ENCODE peak calls at places on chromosomes 16 and 17, in ten cellular contexts. G is activated T-cell treated with anti-CD3 and anti-CD28 coated beads, Interleukin-2, amount 50 U/mL, for 72 hours; Y is heart left ventricle; Z is IMR-90; A is iris pigment epithelial cell; D is KBM-7; B is cortex of kidney; E is pulmonary artery endothelial cell; S is stimulated activated CD4-positive, alpha-beta T cell treated with anti-CD3 and anti-CD28 coated beads, Interleukin-4, amount 100 ng/mL, for 1 hour; H is naive thymus-derived CD8-positive, alpha-beta T cell. J is an unnamed sample.

GRCh38 chr17:28364665-28365363 is at the start of gene SEBOX:
- DNase-seq in H (no peak), D (no peak), G (no peak), Z (no peak), Y (no peak), S (no peak), A (no peak), B (no peak), E (no peak), J (no peak)

GRCh38 chr16:84995666-84996065 is 15.7 kb downstream of the ZDHHC7 start:
- DNase-seq in E (no peak), G (peak; percentile 21), Z (no peak), H (no peak), A (no peak), Y (no peak), S (no peak), D (no peak), B (no peak), J (no peak)

GRCh38 chr16:69940676-69941075 is 10.5 kb upstream of the CLEC18A start:
- DNase-seq in B (no peak), Z (no peak), S (no peak), A (no peak), E (no peak), D (no peak), G (no peak), Y (no peak), H (no peak), J (no peak)

GRCh38 chr17:74431568-74432483 is at the start of gene GPRC5C:
- DNase-seq in G (peak; percentile 53), H (no peak), E (no peak), Z (no peak), A (peak; percentile 21), B (no peak), D (peak; percentile 83), S (peak; percentile 54), Y (peak; percentile 84), J (peak; percentile 92)

GRCh38 chr16:78516006-78516405 is 416.6 kb downstream of the WWOX start:
- DNase-seq in B (no peak), H (no peak), S (no peak), Z (no peak), E (no peak), Y (no peak), D (no peak), G (no peak), A (no peak), J (peak; percentile 76)

GRCh38 chr17:81272616-81273015 is 22.5 kb downstream of the SLC38A10 start:
- DNase-seq in A (no peak), E (no peak), Y (no peak), D (peak; percentile 61), S (no peak), Z (no peak), B (no peak), G (no peak), H (no peak), J (no peak)

GRCh38 chr17:35174835-35175334 is 19.3 kb downstream of the SLC35G3 start:
- DNase-seq in S (no peak), Y (no peak), B (no peak), G (no peak), A (no peak), H (no peak), Z (no peak), E (no peak), D (no peak), J (no peak)

GRCh38 chr17:323721-324139 is 28.9 kb downstream of the RPH3AL start:
- DNase-seq in S (no peak), H (no peak), A (no peak), E (no peak), Y (no peak), Z (no peak), B (no peak), D (no peak), G (no peak), J (no peak)

GRCh38 chr17:3723556-3724372 is at the start of gene HASPIN:
- DNase-seq in E (peak; percentile 50), A (peak; percentile 82), Y (peak; percentile 91), S (peak; percentile 92), Z (peak; percentile 84), G (peak; percentile 96), B (peak; percentile 54), H (peak; percentile 84), D (peak; percentile 90), J (peak; percentile 92)

GRCh38 chr16:2663553-2664521 is 18.5 kb upstream of the KCTD5 start:
- DNase-seq in S (no peak), E (no peak), D (no peak), A (peak; percentile 27), Y (no peak), B (no peak), G (peak; percentile 71), H (no peak), Z (no peak), J (no peak)

GRCh38 chr17:45129426-45129939 is 2.8 kb downstream of the PLCD3 start:
- DNase-seq in E (no peak), S (no peak), A (peak; percentile 86), Z (no peak), H (no peak), G (no peak), Y (peak; percentile 46), B (no peak), D (no peak), J (peak; percentile 41)

GRCh38 chr17:35795007-35795870 is at the start of gene MMP28:
- DNase-seq in E (no peak), A (no peak), G (peak; percentile 56), S (peak; percentile 57), B (no peak), D (peak; percentile 45), H (no peak), Y (no peak), Z (no peak), J (peak; percentile 22)

GRCh38 chr16:85136213-85136704 is 24.0 kb upstream of the CIBAR2 start:
- DNase-seq in B (no peak), A (no peak), S (no peak), Z (no peak), H (no peak), D (peak; percentile 73), Y (peak; percentile 46), E (no peak), G (no peak), J (no peak)

GRCh38 chr17:66948061-66948750 is 16.3 kb upstream of the CACNG4 start:
- DNase-seq in G (no peak), Z (no peak), H (no peak), S (no peak), D (no peak), E (no peak), A (no peak), B (no peak), Y (no peak), J (no peak)

GRCh38 chr16:85629326-85629725 is 16.2 kb downstream of the GSE1 start:
- DNase-seq in B (no peak), A (no peak), Z (no peak), H (no peak), Y (no peak), D (no peak), S (no peak), E (no peak), G (no peak), J (no peak)

GRCh38 chr16:90008708-90009145 is 10.5 kb downstream of the DBNDD1 start:
- DNase-seq in H (peak; percentile 47), D (peak; percentile 88), G (peak; percentile 71), Z (peak; percentile 16), S (peak; percentile 57), Y (no peak), E (no peak), A (peak; percentile 20), B (no peak), J (no peak)

GRCh38 chr16:72884573-72884972 is 163.4 kb downstream of the ZFHX3 start:
- DNase-seq in H (no peak), Y (no peak), B (no peak), G (no peak), S (no peak), A (no peak), D (no peak), E (no peak), Z (no peak), J (no peak)